ENCODE peak calls at places on chromosomes 16 and 17, in nine cellular contexts. M, O, N, P, C, F, W, E and A are unnamed samples.

GRCh38 chr16:72645526-72645925 is 402.4 kb downstream of the ZFHX3 start:
- DNase-seq in M (no peak), O (no peak), N (no peak), P (no peak), C (no peak), F (no peak), W (no peak), E (no peak), A (no peak)

GRCh38 chr17:27631409-27631755 is 394 bp downstream of the LGALS9 start:
- DNase-seq in M (no peak), O (no peak), N (no peak), P (no peak), C (no peak), F (no peak), W (no peak), E (no peak), A (no peak)

GRCh38 chr17:57869599-57870282 is 19.9 kb upstream of the MRPS23 start:
- DNase-seq in M (no peak), O (no peak), N (no peak), P (no peak), C (no peak), F (no peak), W (no peak), E (no peak), A (peak; percentile 18)

GRCh38 chr17:15289285-15290185 is 24.4 kb upstream of the PMP22 start:
- DNase-seq in M (no peak), O (no peak), N (no peak), P (no peak), C (no peak), F (no peak), W (no peak), E (no peak), A (no peak)

GRCh38 chr16:85661131-85662035 is 27.4 kb downstream of the GINS2 start:
- DNase-seq in M (no peak), O (peak; percentile 48), N (no peak), P (no peak), C (peak; percentile 65), F (peak; percentile 42), W (no peak), E (no peak), A (peak; percentile 82)

GRCh38 chr17:77326636-77327035 is 185.9 kb downstream of the SEC14L1 start:
- DNase-seq in M (peak; percentile 13), O (peak; percentile 20), N (no peak), P (no peak), C (peak; percentile 25), F (no peak), W (peak; percentile 10), E (no peak), A (no peak)

GRCh38 chr17:43212641-43213490 is 1.2 kb downstream of the TMEM106A start:
- DNase-seq in M (no peak), O (no peak), N (no peak), P (peak; percentile 37), C (no peak), F (no peak), W (no peak), E (no peak), A (no peak)

GRCh38 chr16:69311115-69311532 is at the start of gene VPS4A:
- DNase-seq in M (peak; percentile 98), O (peak; percentile 95), N (peak; percentile 95), P (peak; percentile 89), C (peak; percentile 98), F (peak; percentile 97), W (peak; percentile 97), E (peak; percentile 97), A (peak; percentile 95)

GRCh38 chr17:39225974-39226683 is 384 bp upstream of the STAC2 start:
- DNase-seq in M (peak; percentile 94), O (peak; percentile 71), N (peak; percentile 74), P (no peak), C (no peak), F (no peak), W (peak; percentile 38), E (peak; percentile 89), A (no peak)

GRCh38 chr16:58039829-58040495 is 14.4 kb downstream of the MMP15 start:
- DNase-seq in M (no peak), O (no peak), N (no peak), P (no peak), C (peak; percentile 53), F (no peak), W (no peak), E (no peak), A (no peak)

GRCh38 chr16:71961066-71962039 is 38.8 kb downstream of the PKD1L3 start:
- DNase-seq in M (peak; percentile 77), O (peak; percentile 87), N (peak; percentile 84), P (peak; percentile 52), C (peak; percentile 84), F (peak; percentile 80), W (peak; percentile 88), E (peak; percentile 88), A (peak; percentile 80)

GRCh38 chr17:36001862-36002603 is 680 bp upstream of the CCL15 start:
- DNase-seq in M (no peak), O (no peak), N (no peak), P (no peak), C (peak; percentile 70), F (peak; percentile 52), W (peak; percentile 70), E (peak; percentile 37), A (peak; percentile 85)

DNA sequence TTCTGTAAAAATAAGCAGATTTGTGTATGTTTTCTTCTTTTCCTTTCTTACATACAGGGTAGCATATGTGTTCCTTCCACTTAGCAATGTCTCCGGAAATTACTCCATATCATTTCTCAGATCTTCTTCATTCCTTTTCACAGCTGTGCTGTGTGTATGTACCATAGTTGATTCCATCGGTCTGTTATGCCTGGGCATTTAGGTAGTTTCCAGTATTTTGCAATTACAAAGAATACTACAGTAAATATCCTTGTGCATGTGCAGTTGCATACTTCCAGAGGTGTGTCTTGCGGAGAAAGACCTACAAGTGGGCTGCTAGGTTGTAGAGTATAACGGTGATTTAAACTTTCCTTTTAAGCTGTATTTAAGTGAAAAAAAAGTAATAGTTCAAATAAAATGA is 69.8 kb downstream of the CLEC16A start:
- DNase-seq in M (no peak), O (no peak), N (no peak), P (no peak), C (no peak), F (no peak), W (no peak), E (no peak), A (no peak)
- H3K4me3 ChIP-seq in M (no peak overlapping the region), O (no peak overlapping the region), N (no peak overlapping the region), P (no peak overlapping the region), C (no peak overlapping the region), F (no peak overlapping the region), W (no peak overlapping the region), E (no peak overlapping the region), A (no peak overlapping the region)

GRCh38 chr17:29215717-29216116 is 30.9 kb upstream of the CRYBA1 start:
- DNase-seq in M (no peak), O (no peak), N (no peak), P (no peak), C (no peak), F (no peak), W (no peak), E (no peak), A (no peak)

GRCh38 chr17:29215174-29215573 is 31.5 kb upstream of the CRYBA1 start:
- DNase-seq in M (no peak), O (no peak), N (no peak), P (no peak), C (no peak), F (no peak), W (no peak), E (no peak), A (no peak)

GRCh38 chr17:29216181-29216580 is 30.5 kb upstream of the CRYBA1 start:
- DNase-seq in M (no peak), O (no peak), N (no peak), P (no peak), C (no peak), F (no peak), W (no peak), E (no peak), A (no peak)

GRCh38 chr17:29216856-29217255 is 29.8 kb upstream of the CRYBA1 start:
- DNase-seq in M (no peak), O (no peak), N (no peak), P (no peak), C (no peak), F (no peak), W (no peak), E (no peak), A (no peak)

DNA sequence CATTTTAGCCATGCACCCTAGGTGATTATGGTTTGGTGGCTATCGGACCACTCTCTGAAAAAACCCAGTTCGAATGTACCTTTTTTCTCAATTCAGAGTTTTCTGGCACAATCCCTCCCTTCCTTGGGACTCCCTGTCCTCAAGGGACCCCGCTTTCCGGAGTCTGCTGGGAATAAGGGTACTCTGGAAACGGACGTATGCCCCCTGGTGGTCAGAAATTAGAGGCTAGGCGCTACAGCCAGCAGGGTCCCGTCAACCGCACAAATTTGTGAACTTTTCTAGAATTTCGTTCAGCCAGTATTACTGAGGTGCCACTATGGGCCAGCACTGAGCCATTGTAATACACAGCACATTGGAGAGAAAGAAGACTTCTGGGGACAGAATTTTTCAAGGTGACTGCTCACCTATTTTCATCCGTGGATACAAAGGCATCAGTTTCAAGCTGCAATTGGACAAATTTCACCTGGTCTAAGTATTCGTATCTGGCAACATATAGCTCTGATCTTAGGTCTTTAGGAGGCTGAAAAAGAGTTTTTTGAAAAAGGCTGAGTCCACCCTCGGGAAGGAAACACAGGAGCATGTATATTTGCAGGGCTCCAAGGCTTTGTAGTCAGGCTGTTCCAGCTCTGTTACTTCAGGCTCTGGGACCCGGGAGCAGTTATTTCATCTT is 27.1 kb upstream of the CRYBA1 start:
- DNase-seq in M (peak; percentile 79), O (peak; percentile 60), N (peak; percentile 66), P (no peak), C (peak; percentile 79), F (peak; percentile 72), W (peak; percentile 76), E (peak; percentile 86), A (peak; percentile 75)
- TF ChIP-seq CTCF in M (peak; percentile 82), O (peak; percentile 92), N (peak; percentile 94), P (peak; percentile 76), C (peak; percentile 98), F (peak; percentile 96), W (peak; percentile 93), E (peak; percentile 95), A (peak; percentile 92)

DNA sequence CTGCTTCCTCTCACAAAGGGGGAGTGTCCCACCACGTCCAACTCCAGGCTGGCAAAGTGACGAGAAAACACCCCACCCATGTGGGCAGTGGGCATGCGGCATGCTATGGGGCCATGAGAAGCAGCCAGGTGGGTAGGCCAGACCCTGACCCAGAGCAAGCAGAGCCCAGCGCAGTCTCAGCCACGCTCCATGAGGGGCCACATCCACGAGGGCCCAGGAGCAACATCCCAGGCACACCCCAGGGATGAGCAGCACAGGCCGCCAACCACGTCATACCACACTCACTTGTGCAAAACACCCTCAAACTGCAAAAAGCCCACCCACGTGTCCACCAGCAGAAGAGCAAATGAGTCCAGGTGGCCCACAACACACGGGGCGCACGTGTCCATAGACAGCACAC is 117.0 kb downstream of the ZNF778 start:
- DNase-seq in M (no peak), O (no peak), N (no peak), P (no peak), C (peak; percentile 58), F (peak; percentile 32), W (no peak), E (no peak), A (peak; percentile 18)
- H3K4me1 ChIP-seq in M (peaks cover 34% of the 10 kb centered on the region), O (peaks cover 4% of the 10 kb centered on the region), N (peaks cover 93% of the 10 kb centered on the region), P (peaks cover 35% of the 10 kb centered on the region), C (peaks cover 61% of the 10 kb centered on the region), F (peaks cover 52% of the 10 kb centered on the region), W (peaks cover 88% of the 10 kb centered on the region), E (peaks cover 34% of the 10 kb centered on the region), A (peaks cover 3% of the 10 kb centered on the region)

DNA sequence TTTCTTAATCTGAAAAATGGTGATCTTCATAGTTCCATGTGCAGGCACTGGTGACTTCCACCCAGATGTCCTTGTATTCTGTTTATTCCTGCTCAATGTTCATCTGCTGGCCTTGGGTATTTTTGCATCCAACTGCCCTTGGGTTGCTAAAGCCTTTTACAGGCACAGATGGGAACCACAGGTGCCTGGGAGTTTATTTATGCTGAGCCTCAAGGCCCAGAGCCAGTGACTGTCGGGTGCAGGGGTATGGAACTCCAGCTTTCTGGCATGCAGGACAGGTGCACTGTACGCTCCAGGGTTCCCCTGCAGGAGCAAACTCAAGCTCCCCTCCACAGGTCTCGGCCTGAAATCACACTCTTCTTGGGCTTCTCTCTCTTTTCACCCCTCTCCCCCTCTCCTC is 22.3 kb downstream of the DYNLRB2 start:
- DNase-seq in M (no peak), O (no peak), N (no peak), P (no peak), C (no peak), F (no peak), W (no peak), E (no peak), A (no peak)
- H3K4me3 ChIP-seq in M (no peak overlapping the region), O (no peak overlapping the region), N (no peak overlapping the region), P (no peak overlapping the region), C (no peak overlapping the region), F (no peak overlapping the region), W (no peak overlapping the region), E (no peak overlapping the region), A (no peak overlapping the region)